ENCODE peak calls at places on chromosomes 5 and 9, in six cellular contexts. E is kidney epithelial cell, L is BJ, R is astrocyte of the cerebellum, I is NCI-H1092, F is M059J. H is an unnamed sample.

GRCh38 chr5:142202282-142202681 is 93.7 kb downstream of the NDFIP1 start:
- DNase-seq in E (no peak), L (no peak), R (no peak), I (no peak), F (peak), H (peak)

GRCh38 chr5:96752341-96753016 is 55.3 kb downstream of the ERAP1 start:
- DNase-seq in E (no peak), L (peak), R (peak), I (peak), F (peak), H (no peak)

GRCh38 chr5:141876628-141877477 is 1.4 kb downstream of the PCDH1 start:
- DNase-seq in E (no peak), L (no peak), R (no peak), I (no peak), F (peak), H (no peak)

GRCh38 chr9:137860361-137860760 is 17.2 kb upstream of the CACNA1B start:
- DNase-seq in E (no peak), L (no peak), R (no peak), I (no peak), F (no peak), H (no peak)

GRCh38 chr9:125699870-125700269 is 7.1 kb downstream of the MAPKAP1 start:
- DNase-seq in E (no peak), L (no peak), R (no peak), I (no peak), F (no peak), H (no peak)

GRCh38 chr9:128473104-128473503 is 17.3 kb downstream of the ODF2 start:
- DNase-seq in E (no peak), L (no peak), R (no peak), I (no peak), F (no peak), H (no peak)

GRCh38 chr9:110115341-110115820 is 92.6 kb downstream of the C9orf152 start:
- DNase-seq in E (no peak), L (no peak), R (no peak), I (no peak), F (no peak), H (no peak)

GRCh38 chr5:102879741-102880140 is 124.6 kb downstream of the PAM start:
- DNase-seq in E (no peak), L (no peak), R (no peak), I (no peak), F (no peak), H (no peak)

GRCh38 chr5:153998010-153998409 is 40.7 kb downstream of the FAM114A2 start:
- DNase-seq in E (no peak), L (no peak), R (no peak), I (no peak), F (no peak), H (no peak)

GRCh38 chr9:114652776-114653555 is 4.6 kb downstream of the TEX53 start:
- DNase-seq in E (no peak), L (no peak), R (no peak), I (no peak), F (peak), H (no peak)

GRCh38 chr9:682633-683508 is 158.6 kb upstream of the DMRT1 start:
- DNase-seq in E (no peak), L (no peak), R (no peak), I (no peak), F (no peak), H (no peak)

GRCh38 chr9:109107402-109108240 is 12.1 kb downstream of the TMEM245 start:
- DNase-seq in E (peak), L (no peak), R (no peak), I (no peak), F (peak), H (no peak)

GRCh38 chr9:69768716-69769115 is 8.9 kb upstream of the PTAR1 start:
- DNase-seq in E (no peak), L (no peak), R (no peak), I (no peak), F (no peak), H (no peak)

GRCh38 chr5:64944868-64945267 is 176.1 kb downstream of the CWC27 start:
- DNase-seq in E (no peak), L (no peak), R (no peak), I (no peak), F (no peak), H (no peak)

GRCh38 chr5:114097570-114097969 is 264.3 kb upstream of the KCNN2 start:
- DNase-seq in E (no peak), L (no peak), R (no peak), I (no peak), F (no peak), H (no peak)

GRCh38 chr5:172683264-172683663 is 42.2 kb downstream of the NEURL1B start:
- DNase-seq in E (no peak), L (no peak), R (no peak), I (no peak), F (no peak), H (no peak)

GRCh38 chr5:161713042-161713441 is 27.5 kb downstream of the GABRA6 start:
- DNase-seq in E (no peak), L (no peak), R (no peak), I (no peak), F (no peak), H (no peak)

H was measured in non-pigmented ciliary epithelial cell.